ENCODE peak calls at places on chromosomes 5 and 9, in six cellular contexts. A is PC-3; D is heart right ventricle; Y is naive thymus-derived CD4-positive, alpha-beta T cell; X is pancreas; O is tibial nerve. T is an unnamed sample. For H3K4me1, the result is how much of the 10 kb centered on the place peaks cover.

GRCh38 chr9:107750741-107751521 is 261.4 kb upstream of the KLF4 start:
- DNase-seq in A (peak), D (peak), Y (no peak), X (no peak), O (peak), T (no peak)

GRCh38 chr5:176844706-176845391 is 34.5 kb downstream of the UNC5A start:
- DNase-seq in A (peak), D (no peak), Y (no peak), X (peak), O (no peak), T (no peak)

GRCh38 chr5:110840347-110840960 is 101.6 kb downstream of the SLC25A46 start:
- DNase-seq in A (no peak), D (no peak), Y (no peak), X (peak), O (no peak), T (no peak)

GRCh38 chr5:1291611-1292080 is 3.2 kb downstream of the TERT start:
- DNase-seq in A (no peak), D (no peak), Y (no peak), X (peak), O (no peak), T (no peak)

GRCh38 chr5:158431369-158432029 is 572.6 kb upstream of the CLINT1 start:
- DNase-seq in A (no peak), D (peak), Y (no peak), X (no peak), O (no peak), T (no peak)

GRCh38 chr9:33619666-33620404 is 95.8 kb downstream of the ANKRD18B start:
- DNase-seq in A (peak), D (no peak), Y (no peak), X (no peak), O (no peak), T (no peak)

GRCh38 chr5:43616535-43616934 is 13.6 kb downstream of the NNT start:
- DNase-seq in A (no peak), D (no peak), Y (no peak), X (no peak), O (no peak), T (no peak)

GRCh38 chr5:89401012-89401411 is 518.0 kb upstream of the MEF2C start:
- DNase-seq in A (no peak), D (no peak), Y (no peak), X (peak), O (no peak), T (no peak)

GRCh38 chr5:180214870-180215737 is 6.1 kb upstream of the RASGEF1C start:
- DNase-seq in A (no peak), D (no peak), Y (no peak), X (no peak), O (no peak), T (no peak)

GRCh38 chr9:91374939-91375338 is 13.2 kb upstream of the AUH start:
- DNase-seq in A (peak), D (no peak), Y (no peak), X (no peak), O (no peak), T (no peak)

GRCh38 chr5:158212915-158213314 is 354.0 kb upstream of the CLINT1 start:
- DNase-seq in A (peak), D (no peak), Y (no peak), X (no peak), O (no peak), T (no peak)

GRCh38 chr5:19853616-19854240 is 134.3 kb downstream of the CDH18 start:
- DNase-seq in A (peak), D (no peak), Y (no peak), X (no peak), O (no peak), T (no peak)

GRCh38 chr5:91109634-91110033 is 273.5 kb downstream of the ARRDC3 start:
- DNase-seq in A (no peak), D (no peak), Y (no peak), X (no peak), O (no peak), T (no peak)

GRCh38 chr9:37970301-37971106 is 66.6 kb upstream of the SLC25A51 start:
- DNase-seq in A (no peak), D (no peak), Y (no peak), X (peak), O (no peak), T (no peak)

GRCh38 chr9:129081388-129081889 is 528 bp downstream of the DOLPP1 start:
- DNase-seq in A (no peak), D (no peak), Y (no peak), X (no peak), O (no peak), T (no peak)

GRCh38 chr9:128372188-128372641 is 1.0 kb downstream of the URM1 start:
- DNase-seq in A (peak), D (no peak), Y (no peak), X (no peak), O (no peak), T (no peak)

GRCh38 chr5:90285581-90285980 is 124.0 kb downstream of the CETN3 start:
- DNase-seq in A (peak), D (no peak), Y (no peak), X (no peak), O (no peak), T (no peak)

GRCh38 chr5:40755093-40755406 is 711 bp downstream of the TTC33 start:
- DNase-seq in A (peak), D (peak), Y (peak), X (peak), O (peak), T (peak)

GRCh38 chr5:157471709-157472108 is 11.7 kb downstream of the NIPAL4 start:
- DNase-seq in A (peak), D (no peak), Y (no peak), X (no peak), O (no peak), T (no peak)

GRCh38 chr5:98775962-98776687 is 2.7 kb downstream of the RGMB start:
- DNase-seq in A (peak), D (no peak), Y (no peak), X (no peak), O (no peak), T (no peak)

GRCh38 chr9:5958273-5958672 is 57.2 kb downstream of the RANBP6 start:
- DNase-seq in A (no peak), D (no peak), Y (no peak), X (no peak), O (no peak), T (no peak)

GRCh38 chr9:98807811-98808195 is 333 bp downstream of the GALNT12 start:
- DNase-seq in A (no peak), D (no peak), Y (no peak), X (no peak), O (no peak), T (no peak)

GRCh38 chr5:120449501-120449900 is 14.6 kb upstream of the PRR16 start:
- DNase-seq in A (no peak), D (no peak), Y (no peak), X (no peak), O (no peak), T (no peak)

GRCh38 chr5:1640276-1640898 is 116.6 kb upstream of the LPCAT1 start:
- DNase-seq in A (no peak), D (no peak), Y (no peak), X (peak), O (no peak), T (no peak)

GRCh38 chr5:93092349-93093105 is 488.5 kb downstream of the NR2F1-AS1 start:
- DNase-seq in A (peak), D (no peak), Y (no peak), X (no peak), O (no peak), T (no peak)

GRCh38 chr9:120486347-120486746 is 93.6 kb downstream of the CDK5RAP2 start:
- DNase-seq in A (peak), D (no peak), Y (no peak), X (no peak), O (no peak), T (no peak)

GRCh38 chr9:122265265-122265900 is 701 bp downstream of the MRRF start:
- DNase-seq in A (peak), D (no peak), Y (peak), X (no peak), O (no peak), T (peak)
- H3K4me1 ChIP-seq in A (under half), D (half or more), Y (under half), X (under half), O (under half), T (under half)

GRCh38 chr9:131700076-131700475 is 39.8 kb downstream of the RAPGEF1 start:
- DNase-seq in A (no peak), D (no peak), Y (no peak), X (no peak), O (no peak), T (no peak)
- H3K4me1 ChIP-seq in A (under half), D (half or more), Y (under half), X (under half), O (under half), T (under half)

DNA sequence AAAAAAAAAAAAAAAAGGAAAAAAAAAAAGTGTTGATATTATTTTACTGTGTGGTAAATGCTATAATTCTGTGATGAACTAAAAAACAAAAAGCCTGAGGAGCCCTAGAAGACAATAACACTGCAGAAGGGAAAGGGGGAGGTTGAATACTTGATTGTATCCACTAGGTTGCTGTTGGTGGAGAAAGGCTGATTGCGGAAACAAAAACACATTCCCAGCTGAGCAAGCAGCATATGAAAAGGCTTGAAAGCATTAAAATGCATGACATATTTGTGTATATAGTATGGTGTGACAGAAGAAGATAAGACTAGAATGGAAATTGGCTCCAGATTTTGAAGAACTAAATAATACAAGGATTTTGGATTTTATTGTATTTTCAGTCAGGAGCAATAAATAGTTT is 8.9 kb downstream of the RABGAP1 start:
- DNase-seq in A (no peak), D (no peak), Y (no peak), X (no peak), O (no peak), T (no peak)
- H3K4me1 ChIP-seq in A (under half), D (under half), Y (under half), X (under half), O (under half), T (under half)

DNA sequence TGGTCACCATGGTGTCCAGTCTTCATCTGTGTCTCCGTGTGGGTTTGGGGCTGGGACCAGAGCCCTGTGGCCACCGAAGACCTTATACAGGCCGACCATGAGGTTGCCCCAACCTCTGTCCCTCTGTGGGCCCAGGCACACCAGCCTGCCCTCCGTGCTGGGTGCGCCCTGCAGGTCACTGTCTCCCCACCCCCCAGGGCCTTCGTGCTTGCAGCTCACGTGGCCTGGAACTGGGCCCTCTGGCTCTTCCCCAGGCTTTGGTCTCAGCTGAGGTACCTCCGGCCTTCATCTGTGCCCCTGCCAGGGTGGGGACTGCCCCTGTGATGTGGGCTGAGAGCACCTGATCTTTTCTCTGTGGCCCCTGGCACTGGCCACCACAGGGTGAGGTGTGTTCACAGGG is 92.1 kb downstream of the RXRA start:
- DNase-seq in A (no peak), D (peak), Y (no peak), X (no peak), O (no peak), T (no peak)
- H3K4me1 ChIP-seq in A (under half), D (half or more), Y (under half), X (under half), O (under half), T (under half)

DNA sequence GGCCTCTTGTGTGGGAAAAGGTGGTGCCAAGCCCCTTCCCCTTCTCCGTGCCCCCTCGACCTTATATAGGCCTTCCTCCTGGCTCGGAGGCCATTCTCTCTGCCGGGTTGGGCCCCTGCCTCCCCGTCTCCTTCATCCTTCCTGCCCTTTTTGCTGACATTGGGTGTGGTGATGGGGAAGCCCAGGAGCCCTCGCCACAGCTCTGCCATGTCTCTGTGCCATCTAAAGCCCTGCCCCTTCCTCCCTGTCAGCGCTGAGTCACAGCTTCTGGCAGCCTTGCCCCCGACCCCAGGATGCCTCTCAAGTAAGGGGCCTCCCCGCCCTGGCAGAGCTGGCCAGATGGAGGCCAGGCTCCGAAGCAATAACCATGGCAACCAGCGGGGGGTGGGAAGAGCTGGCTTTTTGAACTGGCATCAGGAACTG is 30.4 kb downstream of the JADE2 start:
- DNase-seq in A (peak), D (no peak), Y (peak), X (peak), O (peak), T (peak)
- H3K4me1 ChIP-seq in A (under half), D (half or more), Y (under half), X (under half), O (under half), T (under half)

DNA sequence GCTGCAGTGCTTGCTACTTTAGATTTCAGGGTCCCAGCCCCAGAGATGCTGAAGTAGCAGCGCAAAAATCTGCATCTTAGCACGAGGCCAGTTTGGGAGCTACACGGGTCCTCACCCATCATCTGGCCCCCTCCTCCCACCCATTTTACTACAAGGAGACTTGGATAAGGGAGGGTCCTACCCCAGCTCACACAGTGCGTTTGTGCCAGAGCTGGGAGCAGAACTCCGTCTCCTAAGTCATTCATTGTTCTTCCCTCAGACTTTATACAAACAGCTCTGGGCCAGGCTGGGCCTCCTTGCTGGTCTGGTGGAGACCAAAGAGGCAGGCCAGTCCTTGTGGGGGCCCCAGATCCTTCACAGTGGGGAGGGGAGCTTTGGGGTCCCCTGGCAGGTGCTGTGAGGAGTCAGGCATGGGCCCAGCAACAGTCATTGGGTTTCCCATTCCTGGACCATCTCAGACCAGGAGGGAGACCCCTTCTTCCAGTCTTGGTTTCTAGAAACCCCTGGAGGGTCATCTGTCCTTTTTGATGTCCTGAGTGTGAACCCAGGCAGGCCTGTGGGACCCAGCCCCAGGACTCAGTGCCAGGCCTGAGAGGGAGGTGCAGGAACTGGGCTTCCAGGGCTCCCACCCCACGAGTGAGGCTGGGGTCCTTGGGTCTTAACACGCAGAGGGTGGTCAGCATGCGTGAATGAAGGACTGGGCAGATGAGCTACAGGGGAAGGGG is 2.3 kb upstream of the IL17B start:
- DNase-seq in A (no peak), D (no peak), Y (no peak), X (no peak), O (no peak), T (no peak)
- H3K4me1 ChIP-seq in A (under half), D (under half), Y (under half), X (under half), O (under half), T (under half)

GRCh38 chr9:557601-558201 is 283.8 kb upstream of the DMRT1 start:
- DNase-seq in A (peak), D (no peak), Y (no peak), X (no peak), O (no peak), T (no peak)
- H3K4me1 ChIP-seq in A (under half), D (under half), Y (under half), X (under half), O (under half), T (under half)

T was measured in effector memory CD4-positive, alpha-beta T cell.